ENCODE peak calls at places on chromosomes 12 and 14, in seven cellular contexts. B, Y, N, Q, E, L and S are unnamed samples.
A peak's percentile ranks its signal among the peaks of the same experiment; 100 is the strongest.

GRCh38 chr14:91300957-91301356 is 56.5 kb upstream of the GPR68 start:
- DNase-seq in B (no peak), Y (no peak), N (no peak), Q (peak; percentile 25), E (no peak), L (no peak), S (no peak)

GRCh38 chr12:51548241-51548640 is 42.8 kb upstream of the SCN8A start:
- DNase-seq in B (no peak), Y (no peak), N (no peak), Q (no peak), E (no peak), L (no peak), S (no peak)

GRCh38 chr12:47838286-47838931 is 18.7 kb upstream of the HDAC7 start:
- DNase-seq in B (peak; percentile 44), Y (peak; percentile 54), N (no peak), Q (no peak), E (peak; percentile 39), L (no peak), S (peak; percentile 65)

GRCh38 chr14:30608533-30609006 is 13.5 kb upstream of the SCFD1 start:
- DNase-seq in B (peak; percentile 52), Y (peak; percentile 10), N (no peak), Q (peak; percentile 56), E (no peak), L (no peak), S (no peak)

GRCh38 chr14:57066887-57067513 is 201.7 kb downstream of the EXOC5 start:
- DNase-seq in B (peak; percentile 66), Y (peak; percentile 25), N (no peak), Q (peak; percentile 5), E (peak; percentile 1), L (no peak), S (peak; percentile 37)

GRCh38 chr14:25090716-25091454 is 40.9 kb upstream of the STXBP6 start:
- DNase-seq in B (peak; percentile 64), Y (peak; percentile 57), N (no peak), Q (peak; percentile 75), E (no peak), L (peak; percentile 30), S (no peak)

GRCh38 chr14:101426466-101426865 is 134.8 kb upstream of the DIO3 start:
- DNase-seq in B (no peak), Y (no peak), N (no peak), Q (no peak), E (no peak), L (no peak), S (no peak)

GRCh38 chr12:55929306-55929791 is 1.6 kb upstream of the DGKA start:
- DNase-seq in B (no peak), Y (no peak), N (no peak), Q (no peak), E (peak; percentile 82), L (peak; percentile 28), S (peak; percentile 14)

GRCh38 chr12:29043069-29043468 is 106.0 kb upstream of the FAR2 start:
- DNase-seq in B (no peak), Y (peak; percentile 17), N (no peak), Q (no peak), E (no peak), L (no peak), S (no peak)

GRCh38 chr14:32657081-32657480 is 281.6 kb upstream of the NPAS3 start:
- DNase-seq in B (peak; percentile 57), Y (peak; percentile 89), N (no peak), Q (peak; percentile 62), E (no peak), L (peak; percentile 26), S (peak; percentile 77)

GRCh38 chr12:132180648-132181546 is 36.6 kb downstream of the NOC4L start:
- DNase-seq in B (no peak), Y (no peak), N (no peak), Q (no peak), E (no peak), L (no peak), S (no peak)

GRCh38 chr12:51593539-51593938 is 2.5 kb downstream of the SCN8A start:
- DNase-seq in B (peak; percentile 66), Y (peak; percentile 67), N (no peak), Q (peak; percentile 36), E (peak; percentile 14), L (peak; percentile 57), S (peak; percentile 21)

GRCh38 chr12:10214131-10214876 is 1.6 kb downstream of the GABARAPL1 start:
- DNase-seq in B (peak; percentile 30), Y (peak; percentile 67), N (no peak), Q (peak; percentile 32), E (no peak), L (no peak), S (no peak)

GRCh38 chr14:39704581-39704980 is 272.3 kb upstream of the FBXO33 start:
- DNase-seq in B (no peak), Y (no peak), N (no peak), Q (no peak), E (no peak), L (no peak), S (peak; percentile 20)

GRCh38 chr12:6965026-6965661 is 5.3 kb downstream of the PHB2 start:
- DNase-seq in B (peak; percentile 85), Y (peak; percentile 94), N (peak; percentile 48), Q (peak; percentile 82), E (peak; percentile 91), L (peak; percentile 91), S (peak; percentile 94)

GRCh38 chr14:41476526-41476925 is 130.2 kb upstream of the LRFN5 start:
- DNase-seq in B (peak; percentile 44), Y (no peak), N (no peak), Q (peak; percentile 58), E (no peak), L (no peak), S (no peak)